ENCODE peak calls at places on chromosomes 16 and 17, in seven cellular contexts. P is H54; A is NT2/D1; E is stimulated activated CD4-positive, alpha-beta T cell treated with anti-CD3 and anti-CD28 coated beads, Interleukin-15, amount 100 ng/mL, for 1 hour; Q is MG63; D is Calu3; G is GDM1. T is an unnamed sample.

GRCh38 chr17:42456223-42457106 is 2.2 kb upstream of the ATP6V0A1 start:
- DNase-seq in P (no peak), A (no peak), E (no peak), Q (no peak), D (peak), G (peak), T (no peak)

GRCh38 chr17:55584055-55584685 is 72.9 kb upstream of the SMIM36 start:
- DNase-seq in P (no peak), A (no peak), E (no peak), Q (no peak), D (peak), G (no peak), T (no peak)

GRCh38 chr17:81166033-81166472 is at the start of gene AATK:
- DNase-seq in P (no peak), A (no peak), E (no peak), Q (no peak), D (no peak), G (no peak), T (no peak)

GRCh38 chr16:50567651-50568050 is 19.5 kb downstream of the NKD1 start:
- DNase-seq in P (no peak), A (no peak), E (no peak), Q (no peak), D (no peak), G (no peak), T (no peak)

GRCh38 chr16:30570621-30571443 is 682 bp downstream of the ZNF688 start:
- DNase-seq in P (no peak), A (no peak), E (no peak), Q (peak), D (no peak), G (no peak), T (no peak)

GRCh38 chr17:73455050-73455687 is 143.4 kb upstream of the CDC42EP4 start:
- DNase-seq in P (no peak), A (no peak), E (no peak), Q (peak), D (no peak), G (no peak), T (peak)

GRCh38 chr17:18946536-18946935 is 5.4 kb upstream of the SLC5A10 start:
- DNase-seq in P (no peak), A (peak), E (no peak), Q (no peak), D (no peak), G (no peak), T (no peak)

GRCh38 chr16:14070555-14070876 is 603 bp upstream of the MRTFB start:
- DNase-seq in P (no peak), A (no peak), E (no peak), Q (no peak), D (no peak), G (no peak), T (no peak)

GRCh38 chr17:7440113-7440822 is 956 bp downstream of the FGF11 start:
- DNase-seq in P (no peak), A (no peak), E (no peak), Q (no peak), D (peak), G (no peak), T (peak)

GRCh38 chr16:11896776-11897175 is 19.0 kb downstream of the GSPT1 start:
- DNase-seq in P (peak), A (no peak), E (no peak), Q (peak), D (no peak), G (no peak), T (no peak)

GRCh38 chr17:28385037-28385797 is 13.7 kb downstream of the SARM1 start:
- DNase-seq in P (no peak), A (no peak), E (no peak), Q (no peak), D (peak), G (no peak), T (peak)

GRCh38 chr17:39001703-39002637 is 34.8 kb upstream of the FBXO47 start:
- DNase-seq in P (peak), A (no peak), E (no peak), Q (peak), D (peak), G (no peak), T (peak)

GRCh38 chr17:42340691-42341127 is 47.5 kb downstream of the STAT3 start:
- DNase-seq in P (no peak), A (no peak), E (no peak), Q (no peak), D (no peak), G (no peak), T (no peak)

GRCh38 chr16:83939266-83939856 is 13.7 kb upstream of the OSGIN1 start:
- DNase-seq in P (no peak), A (no peak), E (no peak), Q (no peak), D (no peak), G (no peak), T (no peak)

GRCh38 chr16:88289549-88290344 is 93.0 kb upstream of the ZNF469 start:
- DNase-seq in P (no peak), A (no peak), E (no peak), Q (no peak), D (no peak), G (peak), T (no peak)

GRCh38 chr17:14845562-14846335 is 419.4 kb downstream of the PMP22 start:
- DNase-seq in P (no peak), A (no peak), E (no peak), Q (no peak), D (no peak), G (no peak), T (no peak)

GRCh38 chr17:79019631-79020584 is 4.1 kb upstream of the C1QTNF1 start:
- DNase-seq in P (no peak), A (no peak), E (no peak), Q (peak), D (peak), G (no peak), T (peak)

GRCh38 chr16:13421726-13422125 is 498.2 kb upstream of the ERCC4 start:
- DNase-seq in P (no peak), A (no peak), E (no peak), Q (no peak), D (no peak), G (no peak), T (no peak)

GRCh38 chr17:27756467-27757371 is 43.6 kb downstream of the NOS2 start:
- DNase-seq in P (no peak), A (no peak), E (peak), Q (peak), D (peak), G (peak), T (peak)

GRCh38 chr16:1094124-1094479 is 1.9 kb downstream of the C1QTNF8 start:
- DNase-seq in P (no peak), A (no peak), E (no peak), Q (no peak), D (no peak), G (no peak), T (no peak)

GRCh38 chr17:5837055-5837491 is 233.1 kb upstream of the WSCD1 start:
- DNase-seq in P (peak), A (no peak), E (no peak), Q (peak), D (peak), G (no peak), T (no peak)

GRCh38 chr17:38554430-38555350 is 51.1 kb downstream of the SRCIN1 start:
- DNase-seq in P (no peak), A (no peak), E (no peak), Q (peak), D (no peak), G (peak), T (no peak)

GRCh38 chr16:12149971-12150370 is 173.4 kb downstream of the SNX29 start:
- DNase-seq in P (no peak), A (no peak), E (no peak), Q (no peak), D (no peak), G (no peak), T (no peak)

GRCh38 chr16:58377932-58378331 is 14.3 kb upstream of the GINS3 start:
- DNase-seq in P (no peak), A (no peak), E (no peak), Q (no peak), D (no peak), G (no peak), T (no peak)

GRCh38 chr17:41966453-41967140 is at the start of gene CNP:
- DNase-seq in P (peak), A (no peak), E (peak), Q (peak), D (peak), G (peak), T (peak)

GRCh38 chr17:57481901-57482300 is 225.6 kb downstream of the MSI2 start:
- DNase-seq in P (peak), A (no peak), E (no peak), Q (peak), D (no peak), G (no peak), T (no peak)

GRCh38 chr17:48961516-48962233 is 6.7 kb downstream of the GIP start:
- DNase-seq in P (peak), A (peak), E (no peak), Q (peak), D (peak), G (no peak), T (no peak)

GRCh38 chr16:81625544-81626152 is 153.4 kb upstream of the PLCG2 start:
- DNase-seq in P (peak), A (no peak), E (no peak), Q (peak), D (peak), G (no peak), T (peak)

GRCh38 chr16:77064037-77064436 is 127.0 kb upstream of the MON1B start:
- DNase-seq in P (no peak), A (no peak), E (no peak), Q (no peak), D (no peak), G (no peak), T (no peak)

GRCh38 chr17:51044964-51045363 is 75.7 kb downstream of the SPAG9 start:
- DNase-seq in P (no peak), A (no peak), E (no peak), Q (no peak), D (no peak), G (no peak), T (no peak)

GRCh38 chr16:87834668-87835473 is 34.4 kb downstream of the SLC7A5 start:
- DNase-seq in P (no peak), A (no peak), E (no peak), Q (no peak), D (no peak), G (no peak), T (no peak)

GRCh38 chr17:79991924-79992656 is 43.6 kb downstream of the TBC1D16 start:
- DNase-seq in P (no peak), A (no peak), E (no peak), Q (no peak), D (peak), G (no peak), T (peak)

GRCh38 chr16:83967091-83967490 is 953 bp upstream of the NECAB2 start:
- DNase-seq in P (no peak), A (no peak), E (no peak), Q (no peak), D (no peak), G (no peak), T (no peak)

GRCh38 chr16:57023541-57024249 is 34.3 kb downstream of the NLRC5 start:
- DNase-seq in P (no peak), A (no peak), E (peak), Q (no peak), D (no peak), G (no peak), T (no peak)

GRCh38 chr17:81049372-81049911 is 14.5 kb downstream of the BAIAP2 start:
- DNase-seq in P (no peak), A (no peak), E (no peak), Q (no peak), D (peak), G (peak), T (no peak)

GRCh38 chr17:77320046-77320445 is 179.3 kb downstream of the SEC14L1 start:
- DNase-seq in P (no peak), A (no peak), E (no peak), Q (peak), D (no peak), G (no peak), T (peak)

GRCh38 chr17:32971171-32971570 is 20.5 kb upstream of the SPACA3 start:
- DNase-seq in P (no peak), A (no peak), E (no peak), Q (no peak), D (no peak), G (no peak), T (no peak)

GRCh38 chr16:55488306-55488705 is 9.3 kb downstream of the MMP2 start:
- DNase-seq in P (no peak), A (no peak), E (no peak), Q (peak), D (no peak), G (no peak), T (no peak)

GRCh38 chr17:83030432-83030831 is 49.0 kb upstream of the METRNL start:
- DNase-seq in P (no peak), A (no peak), E (no peak), Q (no peak), D (no peak), G (no peak), T (no peak)

GRCh38 chr16:626787-627457 is 3.9 kb upstream of the WFIKKN1 start:
- DNase-seq in P (peak), A (no peak), E (no peak), Q (peak), D (no peak), G (no peak), T (no peak)